ENCODE peak calls at places on chromosome 2, in ten cellular contexts. W is stimulated activated CD8-positive, alpha-beta memory T cell treated with anti-CD3 and anti-CD28 coated beads, Interleukin-4, amount 100 ng/mL, for 4 hours; E is CD4-positive, CD25-positive, alpha-beta regulatory T cell; Z is NCI-H187; P is H4; F is GM12892; J is NCI-H774; C is GDM1; D is fibroblast of lung; N is EL. S is an unnamed sample.
A peak's percentile ranks its signal among the peaks of the same experiment; 100 is the strongest.

GRCh38 chr2:234203135-234203984 is 152.9 kb downstream of the SPP2 start:
- DNase-seq in W (no peak), E (no peak), Z (no peak), P (peak; percentile 90), F (no peak), J (peak; percentile 15), C (no peak), D (peak; percentile 99), N (peak; percentile 91), S (peak; percentile 97)

GRCh38 chr2:102806250-102806837 is 44.5 kb downstream of the TMEM182 start:
- DNase-seq in W (no peak), E (peak; percentile 35), Z (no peak), P (peak; percentile 60), F (peak; percentile 18), J (peak; percentile 28), C (peak; percentile 30), D (peak; percentile 53), N (peak; percentile 62), S (peak; percentile 67)

GRCh38 chr2:72895759-72896281 is 8.6 kb downstream of the SPR start:
- DNase-seq in W (no peak), E (no peak), Z (no peak), P (no peak), F (no peak), J (no peak), C (no peak), D (peak; percentile 60), N (peak; percentile 31), S (no peak)

GRCh38 chr2:241613018-241613780 is 23.8 kb downstream of the THAP4 start:
- DNase-seq in W (no peak), E (no peak), Z (no peak), P (no peak), F (no peak), J (no peak), C (no peak), D (peak; percentile 36), N (no peak), S (no peak)

GRCh38 chr2:236505071-236505470 is 64.6 kb upstream of the ACKR3 start:
- DNase-seq in W (no peak), E (no peak), Z (no peak), P (no peak), F (no peak), J (no peak), C (no peak), D (no peak), N (no peak), S (no peak)

GRCh38 chr2:166238176-166238575 is 110.4 kb upstream of the SCN1A start:
- DNase-seq in W (no peak), E (no peak), Z (no peak), P (no peak), F (no peak), J (no peak), C (no peak), D (peak; percentile 11), N (no peak), S (no peak)

GRCh38 chr2:229376866-229377265 is 105.8 kb upstream of the PID1 start:
- DNase-seq in W (no peak), E (no peak), Z (no peak), P (no peak), F (no peak), J (no peak), C (no peak), D (peak; percentile 53), N (peak; percentile 14), S (peak; percentile 74)

GRCh38 chr2:190627881-190628412 is 20.9 kb upstream of the NAB1 start:
- DNase-seq in W (no peak), E (peak; percentile 23), Z (no peak), P (no peak), F (peak; percentile 27), J (no peak), C (no peak), D (peak; percentile 36), N (peak; percentile 41), S (peak; percentile 59)

GRCh38 chr2:133122529-133122928 is 445.7 kb downstream of the NCKAP5 start:
- DNase-seq in W (no peak), E (no peak), Z (no peak), P (no peak), F (no peak), J (no peak), C (no peak), D (no peak), N (no peak), S (no peak)

GRCh38 chr2:437772-438393 is 150.0 kb upstream of the ALKAL2 start:
- DNase-seq in W (no peak), E (peak; percentile 75), Z (peak; percentile 65), P (peak; percentile 7), F (peak; percentile 43), J (peak; percentile 6), C (peak; percentile 13), D (no peak), N (no peak), S (no peak)

GRCh38 chr2:105655244-105655643 is 89.5 kb upstream of the NCK2 start:
- DNase-seq in W (no peak), E (no peak), Z (no peak), P (no peak), F (no peak), J (no peak), C (no peak), D (no peak), N (no peak), S (no peak)

GRCh38 chr2:43269074-43269572 is 42.7 kb upstream of the ZFP36L2 start:
- DNase-seq in W (no peak), E (no peak), Z (peak; percentile 55), P (no peak), F (no peak), J (no peak), C (no peak), D (peak; percentile 98), N (peak; percentile 98), S (peak; percentile 98)

GRCh38 chr2:238097988-238098853 is 1.9 kb upstream of the ESPNL start:
- DNase-seq in W (no peak), E (no peak), Z (peak; percentile 12), P (no peak), F (peak; percentile 76), J (peak; percentile 58), C (no peak), D (peak; percentile 23), N (peak; percentile 42), S (peak; percentile 63)

GRCh38 chr2:98598781-98599428 is 9.4 kb downstream of the COA5 start:
- DNase-seq in W (no peak), E (no peak), Z (no peak), P (no peak), F (no peak), J (no peak), C (no peak), D (peak; percentile 50), N (peak; percentile 56), S (peak; percentile 73)

GRCh38 chr2:57296795-57297517 is 749.6 kb upstream of the VRK2 start:
- DNase-seq in W (no peak), E (no peak), Z (no peak), P (no peak), F (no peak), J (no peak), C (no peak), D (peak; percentile 18), N (peak; percentile 70), S (peak; percentile 73)

GRCh38 chr2:54945401-54946219 is 104.6 kb downstream of the RTN4 start:
- DNase-seq in W (no peak), E (no peak), Z (no peak), P (peak; percentile 29), F (no peak), J (no peak), C (no peak), D (peak; percentile 54), N (peak; percentile 81), S (peak; percentile 69)

GRCh38 chr2:121777699-121778058 is 22.2 kb downstream of the TSN start:
- DNase-seq in W (no peak), E (no peak), Z (no peak), P (peak; percentile 34), F (no peak), J (no peak), C (no peak), D (peak; percentile 79), N (peak; percentile 50), S (peak; percentile 40)

GRCh38 chr2:158629116-158629515 is 166.0 kb upstream of the DAPL1 start:
- DNase-seq in W (no peak), E (no peak), Z (no peak), P (no peak), F (no peak), J (no peak), C (no peak), D (no peak), N (no peak), S (no peak)

GRCh38 chr2:137715731-137716191 is 248.5 kb upstream of the HNMT start:
- DNase-seq in W (no peak), E (no peak), Z (no peak), P (no peak), F (no peak), J (no peak), C (no peak), D (no peak), N (no peak), S (no peak)

GRCh38 chr2:172208881-172209325 is 106.2 kb upstream of the DLX2 start:
- DNase-seq in W (no peak), E (no peak), Z (no peak), P (no peak), F (no peak), J (no peak), C (peak; percentile 11), D (peak; percentile 45), N (peak; percentile 91), S (peak; percentile 93)

GRCh38 chr2:108616731-108617161 is 82.5 kb downstream of the LIMS1 start:
- DNase-seq in W (no peak), E (no peak), Z (no peak), P (no peak), F (no peak), J (peak; percentile 51), C (no peak), D (peak; percentile 73), N (peak; percentile 59), S (no peak)

GRCh38 chr2:159444728-159445127 is 158.2 kb upstream of the WDSUB1 start:
- DNase-seq in W (no peak), E (no peak), Z (no peak), P (no peak), F (no peak), J (no peak), C (no peak), D (no peak), N (no peak), S (no peak)

GRCh38 chr2:146246017-146246733 is 1598.7 kb upstream of the ACVR2A start:
- DNase-seq in W (no peak), E (no peak), Z (no peak), P (no peak), F (no peak), J (no peak), C (no peak), D (peak; percentile 77), N (peak; percentile 73), S (peak; percentile 59)

GRCh38 chr2:241357531-241357930 is 1.4 kb downstream of the FARP2 start:
- DNase-seq in W (no peak), E (no peak), Z (no peak), P (no peak), F (no peak), J (no peak), C (no peak), D (no peak), N (no peak), S (no peak)

GRCh38 chr2:190812506-190813294 is 67.9 kb upstream of the GLS start:
- DNase-seq in W (no peak), E (no peak), Z (no peak), P (no peak), F (no peak), J (no peak), C (no peak), D (peak; percentile 75), N (peak; percentile 72), S (no peak)

GRCh38 chr2:118197011-118197695 is 108.9 kb downstream of the INSIG2 start:
- DNase-seq in W (no peak), E (peak; percentile 16), Z (no peak), P (peak; percentile 14), F (no peak), J (peak; percentile 24), C (no peak), D (peak; percentile 6), N (peak; percentile 8), S (peak; percentile 32)

GRCh38 chr2:174662459-174662858 is 64.9 kb upstream of the WIPF1 start:
- DNase-seq in W (no peak), E (no peak), Z (no peak), P (no peak), F (no peak), J (no peak), C (no peak), D (peak; percentile 82), N (peak; percentile 80), S (peak; percentile 84)

GRCh38 chr2:176239016-176239415 is 30.2 kb upstream of the MTX2 start:
- DNase-seq in W (no peak), E (no peak), Z (no peak), P (no peak), F (no peak), J (no peak), C (no peak), D (no peak), N (no peak), S (no peak)

S was measured in ELR.